ENCODE peak calls at places on chromosomes 5 and 9, in four cellular contexts. One of them, this sample, is unnamed.

GRCh38 chr9:88988796-88989641 is 2.2 kb upstream of the S1PR3 start:
- DNase-seq in cardiac fibroblast: peak; percentile 84
- DNase-seq in retinal pigment epithelial cell: no peak
- DNase-seq in stomach: no peak
- DNase-seq in this sample: no peak

GRCh38 chr9:136888454-136888853 is 2.1 kb downstream of the TRAF2 start:
- DNase-seq in cardiac fibroblast: no peak
- DNase-seq in retinal pigment epithelial cell: no peak
- DNase-seq in stomach: no peak
- DNase-seq in this sample: no peak

GRCh38 chr9:131270171-131271015 is 5.9 kb downstream of the FAM78A start:
- DNase-seq in cardiac fibroblast: peak; percentile 28
- DNase-seq in retinal pigment epithelial cell: no peak
- DNase-seq in stomach: peak; percentile 46
- DNase-seq in this sample: no peak

GRCh38 chr9:20357207-20357503 is 265.1 kb downstream of the MLLT3 start:
- DNase-seq in cardiac fibroblast: peak; percentile 21
- DNase-seq in retinal pigment epithelial cell: no peak
- DNase-seq in stomach: no peak
- DNase-seq in this sample: no peak

GRCh38 chr5:1000329-1000728 is 8.3 kb upstream of the NKD2 start:
- DNase-seq in cardiac fibroblast: no peak
- DNase-seq in retinal pigment epithelial cell: no peak
- DNase-seq in stomach: peak; percentile 10
- DNase-seq in this sample: no peak

GRCh38 chr9:96688215-96688614 is 33.1 kb upstream of the PRXL2C start:
- DNase-seq in cardiac fibroblast: no peak
- DNase-seq in retinal pigment epithelial cell: no peak
- DNase-seq in stomach: no peak
- DNase-seq in this sample: no peak

GRCh38 chr5:147084702-147085101 is 150.1 kb upstream of the STK32A start:
- DNase-seq in cardiac fibroblast: no peak
- DNase-seq in retinal pigment epithelial cell: no peak
- DNase-seq in stomach: peak; percentile 48
- DNase-seq in this sample: no peak

GRCh38 chr5:14560091-14560595 is 21.4 kb upstream of the OTULINL start:
- DNase-seq in cardiac fibroblast: no peak
- DNase-seq in retinal pigment epithelial cell: no peak
- DNase-seq in stomach: no peak
- DNase-seq in this sample: no peak

GRCh38 chr9:21747171-21747570 is 55.3 kb upstream of the MTAP start:
- DNase-seq in cardiac fibroblast: peak; percentile 89
- DNase-seq in retinal pigment epithelial cell: no peak
- DNase-seq in stomach: no peak
- DNase-seq in this sample: no peak

GRCh38 chr9:79256691-79257213 is 315.0 kb upstream of the TLE4 start:
- DNase-seq in cardiac fibroblast: peak; percentile 11
- DNase-seq in retinal pigment epithelial cell: peak; percentile 98
- DNase-seq in stomach: no peak
- DNase-seq in this sample: no peak

GRCh38 chr9:114314881-114315722 is 7.8 kb upstream of the ORM1 start:
- DNase-seq in cardiac fibroblast: peak; percentile 20
- DNase-seq in retinal pigment epithelial cell: no peak
- DNase-seq in stomach: peak; percentile 51
- DNase-seq in this sample: peak; percentile 26

GRCh38 chr9:112378441-112379176 is 1.3 kb upstream of the HSDL2 start:
- DNase-seq in cardiac fibroblast: peak; percentile 8
- DNase-seq in retinal pigment epithelial cell: no peak
- DNase-seq in stomach: no peak
- DNase-seq in this sample: no peak

GRCh38 chr5:90135979-90136378 is 273.6 kb downstream of the CETN3 start:
- DNase-seq in cardiac fibroblast: no peak
- DNase-seq in retinal pigment epithelial cell: no peak
- DNase-seq in stomach: no peak
- DNase-seq in this sample: no peak

GRCh38 chr9:78694950-78695349 is 398.0 kb downstream of the PSAT1 start:
- DNase-seq in cardiac fibroblast: no peak
- DNase-seq in retinal pigment epithelial cell: no peak
- DNase-seq in stomach: no peak
- DNase-seq in this sample: no peak

GRCh38 chr5:100691085-100691484 is 155.9 kb downstream of the FAM174A start:
- DNase-seq in cardiac fibroblast: no peak
- DNase-seq in retinal pigment epithelial cell: no peak
- DNase-seq in stomach: no peak
- DNase-seq in this sample: no peak

GRCh38 chr5:98933446-98934072 is 4.8 kb upstream of the CHD1 start:
- DNase-seq in cardiac fibroblast: no peak
- DNase-seq in retinal pigment epithelial cell: no peak
- DNase-seq in stomach: no peak
- DNase-seq in this sample: no peak

GRCh38 chr9:71765693-71766092 is 2.6 kb downstream of the CEMIP2 start:
- DNase-seq in cardiac fibroblast: peak; percentile 74
- DNase-seq in retinal pigment epithelial cell: no peak
- DNase-seq in stomach: no peak
- DNase-seq in this sample: no peak

GRCh38 chr5:55982957-55983381 is 11.8 kb downstream of the IL6ST start:
- DNase-seq in cardiac fibroblast: no peak
- DNase-seq in retinal pigment epithelial cell: no peak
- DNase-seq in stomach: peak; percentile 36
- DNase-seq in this sample: no peak

GRCh38 chr5:172113036-172113435 is 75.0 kb downstream of the STK10 start:
- DNase-seq in cardiac fibroblast: no peak
- DNase-seq in retinal pigment epithelial cell: no peak
- DNase-seq in stomach: no peak
- DNase-seq in this sample: no peak

GRCh38 chr5:137705106-137705505 is 30.8 kb downstream of the KLHL3 start:
- DNase-seq in cardiac fibroblast: peak; percentile 14
- DNase-seq in retinal pigment epithelial cell: no peak
- DNase-seq in stomach: no peak
- DNase-seq in this sample: no peak

GRCh38 chr5:98774192-98775046 is 956 bp downstream of the RGMB start:
- DNase-seq in cardiac fibroblast: peak; percentile 70
- DNase-seq in retinal pigment epithelial cell: no peak
- DNase-seq in stomach: peak; percentile 72
- DNase-seq in this sample: peak; percentile 81

GRCh38 chr9:76896035-76896434 is 9.9 kb downstream of the PRUNE2 start:
- DNase-seq in cardiac fibroblast: no peak
- DNase-seq in retinal pigment epithelial cell: no peak
- DNase-seq in stomach: no peak
- DNase-seq in this sample: no peak

DNA sequence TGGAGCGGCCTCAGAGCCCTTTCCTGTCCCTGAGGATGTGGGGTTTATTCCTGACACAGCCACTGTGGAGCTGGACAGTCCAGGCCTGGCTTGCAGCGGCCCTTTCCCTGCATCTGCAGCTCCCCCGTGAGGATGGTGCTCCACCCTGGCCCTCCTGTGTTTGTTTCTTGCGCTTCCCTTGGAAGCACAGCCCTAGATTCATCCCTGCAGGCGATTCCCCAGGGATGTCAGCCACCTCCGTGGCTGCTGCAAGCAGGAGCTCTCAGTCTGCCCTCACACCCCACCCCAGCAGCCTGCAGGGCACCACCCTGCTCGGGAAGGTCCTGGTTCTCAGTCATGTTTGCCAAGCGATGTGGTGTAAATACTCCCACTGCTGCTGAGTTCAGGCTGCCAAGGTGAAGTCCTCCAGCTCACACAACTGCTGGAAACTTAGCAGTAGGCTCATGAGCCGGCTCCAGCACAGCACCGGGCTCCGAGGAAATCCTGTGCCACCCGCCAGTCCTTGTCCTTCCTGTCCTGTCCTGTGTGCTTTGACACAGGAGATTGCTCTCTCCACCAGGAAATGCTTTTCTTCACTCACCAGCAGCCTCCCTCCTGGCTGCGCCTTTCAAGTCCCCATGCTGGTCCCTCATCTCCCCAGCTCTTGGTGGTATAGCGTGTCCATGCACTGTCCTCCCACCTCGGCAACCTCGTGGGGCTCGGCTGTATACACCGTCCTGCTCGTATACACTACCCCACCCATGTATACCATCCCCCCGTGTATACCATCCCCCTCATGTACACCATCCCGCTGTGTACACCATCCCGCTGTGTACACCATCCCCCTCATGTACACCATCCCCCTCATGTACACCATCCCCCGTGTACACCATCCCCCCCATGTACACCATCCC is 16.2 kb downstream of the ROPN1L start:
- DNase-seq in cardiac fibroblast: peak; percentile 22
- DNase-seq in retinal pigment epithelial cell: no peak
- DNase-seq in stomach: peak; percentile 56
- DNase-seq in this sample: no peak
- TF ChIP-seq CTCF in cardiac fibroblast: peak; percentile 10
- TF ChIP-seq CTCF in retinal pigment epithelial cell: no peak
- TF ChIP-seq CTCF in stomach: no peak
- TF ChIP-seq CTCF in this sample: no peak

GRCh38 chr5:119578937-119579336 is 50.4 kb upstream of the FAM170A start:
- DNase-seq in cardiac fibroblast: peak; percentile 34
- DNase-seq in retinal pigment epithelial cell: no peak
- DNase-seq in stomach: no peak
- DNase-seq in this sample: no peak
- TF ChIP-seq CTCF in cardiac fibroblast: no peak
- TF ChIP-seq CTCF in retinal pigment epithelial cell: peak; percentile 36
- TF ChIP-seq CTCF in stomach: no peak
- TF ChIP-seq CTCF in this sample: no peak

DNA sequence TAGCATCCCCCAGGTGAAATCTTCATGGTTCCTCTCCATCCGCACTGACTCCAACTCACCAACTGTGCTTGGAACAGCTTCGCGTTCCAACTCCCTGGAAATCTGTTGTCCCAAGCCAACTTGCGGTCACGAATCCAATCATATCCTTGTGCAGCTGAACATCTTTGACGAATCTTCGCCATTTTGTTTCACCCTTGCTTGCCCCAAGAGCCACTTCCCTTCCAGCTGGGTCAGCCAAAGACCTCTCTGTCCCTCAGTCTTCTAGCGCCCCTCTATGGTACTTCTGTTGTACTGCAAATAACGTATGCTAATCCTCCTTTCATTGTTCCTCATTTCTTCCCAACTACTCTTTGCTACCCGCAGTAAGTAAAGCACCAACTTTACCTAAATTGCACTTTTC is 61.0 kb upstream of the TARS1 start:
- DNase-seq in cardiac fibroblast: peak; percentile 73
- DNase-seq in retinal pigment epithelial cell: no peak
- DNase-seq in stomach: no peak
- DNase-seq in this sample: no peak
- TF ChIP-seq CTCF in cardiac fibroblast: peak; percentile 71
- TF ChIP-seq CTCF in retinal pigment epithelial cell: peak; percentile 60
- TF ChIP-seq CTCF in stomach: no peak
- TF ChIP-seq CTCF in this sample: no peak

DNA sequence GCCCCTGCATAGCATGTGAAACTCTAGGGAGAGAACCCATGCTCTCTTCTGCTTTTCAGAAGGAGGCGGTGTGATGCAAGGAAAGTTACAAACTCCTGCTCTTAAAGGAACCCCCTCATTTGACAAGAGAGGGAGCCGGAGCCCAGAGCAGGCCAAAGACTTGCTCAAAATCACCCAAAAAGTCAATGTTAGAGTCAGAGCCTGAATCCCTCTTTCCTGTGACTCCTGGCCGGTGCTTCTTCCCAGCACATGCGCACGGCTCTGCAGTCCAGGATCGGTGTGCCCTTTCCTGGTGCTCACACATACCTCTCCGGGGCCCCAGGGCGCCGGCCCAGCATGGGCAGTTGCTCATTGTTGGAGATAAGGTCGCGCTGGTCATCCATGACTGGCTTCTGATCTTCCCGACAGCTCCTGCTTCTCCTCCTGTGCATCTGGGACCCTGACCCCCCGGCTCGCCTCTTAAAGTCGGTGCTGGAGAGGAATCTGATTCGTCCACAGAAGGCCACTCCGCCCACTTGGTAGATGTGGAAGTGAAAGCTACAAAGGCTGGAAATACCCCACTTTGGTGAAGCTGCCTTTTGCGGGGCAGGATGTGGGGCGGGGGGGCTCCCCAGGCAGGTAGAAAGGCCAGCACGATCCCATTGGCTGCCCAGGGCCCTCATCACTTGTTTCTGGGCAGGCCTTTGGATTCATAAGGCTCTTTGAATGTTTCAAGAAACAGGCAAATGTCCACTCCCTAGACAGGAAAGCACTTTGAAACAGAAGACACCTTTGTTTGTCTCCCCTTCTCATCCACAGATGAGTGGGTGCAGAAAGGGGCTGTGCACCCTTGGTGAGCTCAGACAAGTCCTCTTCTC is at the start of gene CD74:
- DNase-seq in cardiac fibroblast: peak; percentile 31
- DNase-seq in retinal pigment epithelial cell: no peak
- DNase-seq in stomach: peak; percentile 95
- DNase-seq in this sample: peak; percentile 40
- TF ChIP-seq CTCF in cardiac fibroblast: no peak
- TF ChIP-seq CTCF in retinal pigment epithelial cell: no peak
- TF ChIP-seq CTCF in stomach: no peak
- TF ChIP-seq CTCF in this sample: no peak

This sample was measured in mesothelial cell of epicardium.